ENCODE peak calls at places on chromosomes 11 and 22, in ten cellular contexts. F is LoVo, D is prostate gland, U is testis, K is lung, V is ACHN, Z is AG08396, C is K562, P is right lobe of liver, N is pancreas. A is an unnamed sample.

GRCh38 chr22:20859615-20860014 is 808 bp downstream of the SNAP29 start:
- DNase-seq in Z (no peak), D (no peak), F (no peak), U (no peak), V (no peak), C (peak; percentile 68), K (no peak), P (no peak), N (no peak), A (no peak)

GRCh38 chr11:123696183-123696582 is 41.8 kb upstream of the SCN3B start:
- DNase-seq in V (no peak), K (no peak), F (no peak), Z (no peak), N (no peak), C (no peak), D (no peak), P (no peak), U (no peak), A (no peak)

GRCh38 chr11:65216830-65217229 is 35.1 kb downstream of the CAPN1 start:
- DNase-seq in D (no peak), V (no peak), K (no peak), C (no peak), N (peak; percentile 34), P (peak; percentile 36), Z (no peak), F (no peak), U (no peak), A (no peak)

GRCh38 chr22:38953091-38953490 is 4.3 kb upstream of the APOBEC3A start:
- DNase-seq in C (no peak), P (peak; percentile 48), V (no peak), Z (no peak), K (no peak), U (no peak), D (no peak), F (no peak), N (no peak), A (no peak)

GRCh38 chr11:108009497-108010360 is 1.0 kb downstream of the CUL5 start:
- DNase-seq in F (no peak), V (peak; percentile 30), Z (peak; percentile 22), D (no peak), K (no peak), N (no peak), P (no peak), U (no peak), C (peak; percentile 53), A (peak; percentile 27)

GRCh38 chr11:71496421-71496820 is 30.6 kb upstream of the KRTAP5-7 start:
- DNase-seq in U (peak; percentile 0), Z (no peak), K (no peak), C (no peak), P (no peak), V (no peak), N (no peak), D (no peak), F (no peak), A (no peak)

GRCh38 chr11:105181100-105181499 is 41.5 kb upstream of the CARD18 start:
- DNase-seq in U (no peak), D (no peak), F (no peak), V (no peak), C (no peak), Z (no peak), N (no peak), P (no peak), K (no peak), A (peak; percentile 16)

GRCh38 chr11:35822815-35823495 is 120.9 kb upstream of the LDLRAD3 start:
- DNase-seq in C (no peak), D (no peak), V (no peak), P (no peak), N (no peak), K (no peak), F (no peak), Z (no peak), U (no peak), A (no peak)

GRCh38 chr22:45868586-45869443 is 108.1 kb downstream of the WNT7B start:
- DNase-seq in C (no peak), D (no peak), F (no peak), P (no peak), K (no peak), N (no peak), U (no peak), V (no peak), Z (no peak), A (no peak)